ENCODE peak calls at places on chromosome 19, in six cellular contexts. One of them, this sample, is unnamed.

GRCh38 chr19:49861541-49862410 is 5.6 kb downstream of the PNKP start:
- DNase-seq in kidney: peak
- DNase-seq in AG04450: no peak
- DNase-seq in prostate gland: peak
- DNase-seq in mammary epithelial cell: no peak
- DNase-seq in CD4-positive, CD25-positive, alpha-beta regulatory T cell: no peak
- DNase-seq in this sample: no peak

GRCh38 chr19:35693835-35694599 is 10.3 kb upstream of the ZBTB32 start:
- DNase-seq in kidney: peak
- DNase-seq in AG04450: peak
- DNase-seq in prostate gland: peak
- DNase-seq in mammary epithelial cell: peak
- DNase-seq in CD4-positive, CD25-positive, alpha-beta regulatory T cell: peak
- DNase-seq in this sample: peak

GRCh38 chr19:54299126-54299498 is 13.9 kb downstream of the LILRA5 start:
- DNase-seq in kidney: no peak
- DNase-seq in AG04450: no peak
- DNase-seq in prostate gland: no peak
- DNase-seq in mammary epithelial cell: no peak
- DNase-seq in CD4-positive, CD25-positive, alpha-beta regulatory T cell: no peak
- DNase-seq in this sample: no peak

GRCh38 chr19:485583-486236 is 10.6 kb upstream of the MADCAM1 start:
- DNase-seq in kidney: no peak
- DNase-seq in AG04450: no peak
- DNase-seq in prostate gland: no peak
- DNase-seq in mammary epithelial cell: peak
- DNase-seq in CD4-positive, CD25-positive, alpha-beta regulatory T cell: no peak
- DNase-seq in this sample: peak

GRCh38 chr19:15218501-15218900 is 13.7 kb downstream of the EPHX3 start:
- DNase-seq in kidney: no peak
- DNase-seq in AG04450: no peak
- DNase-seq in prostate gland: no peak
- DNase-seq in mammary epithelial cell: no peak
- DNase-seq in CD4-positive, CD25-positive, alpha-beta regulatory T cell: no peak
- DNase-seq in this sample: no peak

GRCh38 chr19:15379996-15380647 is 535 bp upstream of the AKAP8 start:
- DNase-seq in kidney: peak
- DNase-seq in AG04450: no peak
- DNase-seq in prostate gland: peak
- DNase-seq in mammary epithelial cell: peak
- DNase-seq in CD4-positive, CD25-positive, alpha-beta regulatory T cell: no peak
- DNase-seq in this sample: peak

GRCh38 chr19:14550201-14550754 is 20.9 kb downstream of the TECR start:
- DNase-seq in kidney: peak
- DNase-seq in AG04450: no peak
- DNase-seq in prostate gland: peak
- DNase-seq in mammary epithelial cell: peak
- DNase-seq in CD4-positive, CD25-positive, alpha-beta regulatory T cell: no peak
- DNase-seq in this sample: peak

GRCh38 chr19:51097166-51097736 is 11.0 kb downstream of the CTU1 start:
- DNase-seq in kidney: peak
- DNase-seq in AG04450: no peak
- DNase-seq in prostate gland: peak
- DNase-seq in mammary epithelial cell: peak
- DNase-seq in CD4-positive, CD25-positive, alpha-beta regulatory T cell: peak
- DNase-seq in this sample: peak

GRCh38 chr19:29683009-29683408 is 17.7 kb downstream of the PLEKHF1 start:
- DNase-seq in kidney: no peak
- DNase-seq in AG04450: no peak
- DNase-seq in prostate gland: no peak
- DNase-seq in mammary epithelial cell: peak
- DNase-seq in CD4-positive, CD25-positive, alpha-beta regulatory T cell: no peak
- DNase-seq in this sample: peak

GRCh38 chr19:11435833-11436313 is 438 bp downstream of the PRKCSH start:
- DNase-seq in kidney: peak
- DNase-seq in AG04450: peak
- DNase-seq in prostate gland: no peak
- DNase-seq in mammary epithelial cell: no peak
- DNase-seq in CD4-positive, CD25-positive, alpha-beta regulatory T cell: no peak
- DNase-seq in this sample: peak

GRCh38 chr19:46818812-46819211 is 30.4 kb upstream of the SLC1A5 start:
- DNase-seq in kidney: no peak
- DNase-seq in AG04450: no peak
- DNase-seq in prostate gland: no peak
- DNase-seq in mammary epithelial cell: no peak
- DNase-seq in CD4-positive, CD25-positive, alpha-beta regulatory T cell: no peak
- DNase-seq in this sample: peak

GRCh38 chr19:35247526-35248309 is 1.1 kb upstream of the LSR start:
- DNase-seq in kidney: peak
- DNase-seq in AG04450: no peak
- DNase-seq in prostate gland: peak
- DNase-seq in mammary epithelial cell: peak
- DNase-seq in CD4-positive, CD25-positive, alpha-beta regulatory T cell: peak
- DNase-seq in this sample: no peak

GRCh38 chr19:13961826-13962737 is 9.8 kb downstream of the DCAF15 start:
- DNase-seq in kidney: no peak
- DNase-seq in AG04450: no peak
- DNase-seq in prostate gland: no peak
- DNase-seq in mammary epithelial cell: no peak
- DNase-seq in CD4-positive, CD25-positive, alpha-beta regulatory T cell: no peak
- DNase-seq in this sample: no peak

GRCh38 chr19:46254776-46255175 is 25.2 kb downstream of the IGFL1 start:
- DNase-seq in kidney: no peak
- DNase-seq in AG04450: no peak
- DNase-seq in prostate gland: no peak
- DNase-seq in mammary epithelial cell: peak
- DNase-seq in CD4-positive, CD25-positive, alpha-beta regulatory T cell: no peak
- DNase-seq in this sample: no peak

GRCh38 chr19:29495091-29495490 is 30.7 kb upstream of the VSTM2B start:
- DNase-seq in kidney: no peak
- DNase-seq in AG04450: no peak
- DNase-seq in prostate gland: no peak
- DNase-seq in mammary epithelial cell: no peak
- DNase-seq in CD4-positive, CD25-positive, alpha-beta regulatory T cell: no peak
- DNase-seq in this sample: no peak

GRCh38 chr19:55070755-55071502 is 4.7 kb upstream of the EPS8L1 start:
- DNase-seq in kidney: no peak
- DNase-seq in AG04450: peak
- DNase-seq in prostate gland: peak
- DNase-seq in mammary epithelial cell: peak
- DNase-seq in CD4-positive, CD25-positive, alpha-beta regulatory T cell: no peak
- DNase-seq in this sample: peak

GRCh38 chr19:55305983-55306562 is 19.1 kb downstream of the TMEM150B start:
- DNase-seq in kidney: no peak
- DNase-seq in AG04450: no peak
- DNase-seq in prostate gland: no peak
- DNase-seq in mammary epithelial cell: no peak
- DNase-seq in CD4-positive, CD25-positive, alpha-beta regulatory T cell: no peak
- DNase-seq in this sample: no peak

GRCh38 chr19:49447485-49448431 is 3.9 kb downstream of the PIH1D1 start:
- DNase-seq in kidney: no peak
- DNase-seq in AG04450: no peak
- DNase-seq in prostate gland: no peak
- DNase-seq in mammary epithelial cell: no peak
- DNase-seq in CD4-positive, CD25-positive, alpha-beta regulatory T cell: no peak
- DNase-seq in this sample: peak

GRCh38 chr19:49421039-49421877 is 2.0 kb downstream of the PTH2 start:
- DNase-seq in kidney: peak
- DNase-seq in AG04450: no peak
- DNase-seq in prostate gland: peak
- DNase-seq in mammary epithelial cell: peak
- DNase-seq in CD4-positive, CD25-positive, alpha-beta regulatory T cell: no peak
- DNase-seq in this sample: peak

GRCh38 chr19:12365094-12365371 is 450 bp downstream of the ZNF442 start:
- DNase-seq in kidney: no peak
- DNase-seq in AG04450: no peak
- DNase-seq in prostate gland: peak
- DNase-seq in mammary epithelial cell: peak
- DNase-seq in CD4-positive, CD25-positive, alpha-beta regulatory T cell: no peak
- DNase-seq in this sample: peak

GRCh38 chr19:38047048-38047435 is 140.0 kb downstream of the SIPA1L3 start:
- DNase-seq in kidney: no peak
- DNase-seq in AG04450: no peak
- DNase-seq in prostate gland: no peak
- DNase-seq in mammary epithelial cell: no peak
- DNase-seq in CD4-positive, CD25-positive, alpha-beta regulatory T cell: no peak
- DNase-seq in this sample: no peak

GRCh38 chr19:31611348-31611877 is 262.2 kb upstream of the TSHZ3 start:
- DNase-seq in kidney: no peak
- DNase-seq in AG04450: no peak
- DNase-seq in prostate gland: no peak
- DNase-seq in mammary epithelial cell: no peak
- DNase-seq in CD4-positive, CD25-positive, alpha-beta regulatory T cell: no peak
- DNase-seq in this sample: no peak

GRCh38 chr19:10643968-10644290 is 10.2 kb upstream of the ILF3 start:
- DNase-seq in kidney: no peak
- DNase-seq in AG04450: no peak
- DNase-seq in prostate gland: no peak
- DNase-seq in mammary epithelial cell: no peak
- DNase-seq in CD4-positive, CD25-positive, alpha-beta regulatory T cell: no peak
- DNase-seq in this sample: no peak

GRCh38 chr19:9799162-9799561 is 19.7 kb downstream of the FBXL12 start:
- DNase-seq in kidney: no peak
- DNase-seq in AG04450: no peak
- DNase-seq in prostate gland: no peak
- DNase-seq in mammary epithelial cell: no peak
- DNase-seq in CD4-positive, CD25-positive, alpha-beta regulatory T cell: no peak
- DNase-seq in this sample: no peak

GRCh38 chr19:46192990-46193650 is 36.4 kb upstream of the IGFL1 start:
- DNase-seq in kidney: no peak
- DNase-seq in AG04450: no peak
- DNase-seq in prostate gland: peak
- DNase-seq in mammary epithelial cell: peak
- DNase-seq in CD4-positive, CD25-positive, alpha-beta regulatory T cell: no peak
- DNase-seq in this sample: peak

GRCh38 chr19:35249848-35250711 is 1.3 kb downstream of the LSR start:
- DNase-seq in kidney: peak
- DNase-seq in AG04450: no peak
- DNase-seq in prostate gland: no peak
- DNase-seq in mammary epithelial cell: no peak
- DNase-seq in CD4-positive, CD25-positive, alpha-beta regulatory T cell: no peak
- DNase-seq in this sample: no peak

GRCh38 chr19:56538761-56539263 is at the start of gene ZFP28:
- DNase-seq in kidney: peak
- DNase-seq in AG04450: no peak
- DNase-seq in prostate gland: peak
- DNase-seq in mammary epithelial cell: no peak
- DNase-seq in CD4-positive, CD25-positive, alpha-beta regulatory T cell: peak
- DNase-seq in this sample: no peak

GRCh38 chr19:30857388-30857787 is 485.2 kb downstream of the ZNF536 start:
- DNase-seq in kidney: no peak
- DNase-seq in AG04450: no peak
- DNase-seq in prostate gland: no peak
- DNase-seq in mammary epithelial cell: no peak
- DNase-seq in CD4-positive, CD25-positive, alpha-beta regulatory T cell: no peak
- DNase-seq in this sample: no peak

GRCh38 chr19:16446108-16447014 is 25.4 kb downstream of the EPS15L1 start:
- DNase-seq in kidney: no peak
- DNase-seq in AG04450: no peak
- DNase-seq in prostate gland: no peak
- DNase-seq in mammary epithelial cell: no peak
- DNase-seq in CD4-positive, CD25-positive, alpha-beta regulatory T cell: no peak
- DNase-seq in this sample: no peak

GRCh38 chr19:17330546-17331253 is 4.0 kb downstream of the ANO8 start:
- DNase-seq in kidney: no peak
- DNase-seq in AG04450: no peak
- DNase-seq in prostate gland: no peak
- DNase-seq in mammary epithelial cell: no peak
- DNase-seq in CD4-positive, CD25-positive, alpha-beta regulatory T cell: no peak
- DNase-seq in this sample: no peak

GRCh38 chr19:670609-671075 is 5.5 kb upstream of the FSTL3 start:
- DNase-seq in kidney: no peak
- DNase-seq in AG04450: no peak
- DNase-seq in prostate gland: no peak
- DNase-seq in mammary epithelial cell: no peak
- DNase-seq in CD4-positive, CD25-positive, alpha-beta regulatory T cell: no peak
- DNase-seq in this sample: no peak

GRCh38 chr19:3606690-3607289 is at the start of gene TBXA2R:
- DNase-seq in kidney: peak
- DNase-seq in AG04450: no peak
- DNase-seq in prostate gland: peak
- DNase-seq in mammary epithelial cell: no peak
- DNase-seq in CD4-positive, CD25-positive, alpha-beta regulatory T cell: peak
- DNase-seq in this sample: peak

DNA sequence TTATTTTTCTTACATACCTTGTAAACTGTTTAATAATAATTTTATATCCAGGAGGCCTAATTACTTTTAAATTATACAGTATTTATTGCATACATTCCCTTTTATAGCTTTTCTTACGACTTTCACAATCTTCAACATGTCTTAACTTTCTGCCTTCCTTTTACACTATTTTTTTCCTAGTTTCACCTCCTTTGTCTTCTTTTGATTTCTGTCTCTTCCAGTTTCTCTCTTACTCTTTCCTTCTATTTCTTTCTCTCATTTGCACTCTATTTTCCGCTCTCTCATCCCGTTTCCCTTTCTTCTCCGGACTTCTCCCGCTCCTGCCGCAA is 11.5 kb downstream of the ZNF552 start:
- DNase-seq in kidney: no peak
- DNase-seq in AG04450: no peak
- DNase-seq in prostate gland: no peak
- DNase-seq in mammary epithelial cell: no peak
- DNase-seq in CD4-positive, CD25-positive, alpha-beta regulatory T cell: no peak
- DNase-seq in this sample: no peak
- H3K27ac ChIP-seq in kidney: no peak
- H3K27ac ChIP-seq in AG04450: peak
- H3K27ac ChIP-seq in prostate gland: peak
- H3K27ac ChIP-seq in mammary epithelial cell: peak
- H3K27ac ChIP-seq in CD4-positive, CD25-positive, alpha-beta regulatory T cell: no peak
- H3K27ac ChIP-seq in this sample: peak

GRCh38 chr19:5059191-5059579 is 90.3 kb downstream of the KDM4B start:
- DNase-seq in kidney: no peak
- DNase-seq in AG04450: no peak
- DNase-seq in prostate gland: no peak
- DNase-seq in mammary epithelial cell: no peak
- DNase-seq in CD4-positive, CD25-positive, alpha-beta regulatory T cell: no peak
- DNase-seq in this sample: no peak
- H3K27ac ChIP-seq in kidney: no peak
- H3K27ac ChIP-seq in AG04450: no peak
- H3K27ac ChIP-seq in prostate gland: peak
- H3K27ac ChIP-seq in mammary epithelial cell: no peak
- H3K27ac ChIP-seq in CD4-positive, CD25-positive, alpha-beta regulatory T cell: no peak
- H3K27ac ChIP-seq in this sample: no peak

GRCh38 chr19:45097776-45098520 is 5.0 kb downstream of the PPP1R37 start:
- DNase-seq in kidney: peak
- DNase-seq in AG04450: peak
- DNase-seq in prostate gland: peak
- DNase-seq in mammary epithelial cell: peak
- DNase-seq in CD4-positive, CD25-positive, alpha-beta regulatory T cell: no peak
- DNase-seq in this sample: peak
- H3K27ac ChIP-seq in kidney: peak
- H3K27ac ChIP-seq in AG04450: peak
- H3K27ac ChIP-seq in prostate gland: no peak
- H3K27ac ChIP-seq in mammary epithelial cell: no peak
- H3K27ac ChIP-seq in CD4-positive, CD25-positive, alpha-beta regulatory T cell: no peak
- H3K27ac ChIP-seq in this sample: peak

DNA sequence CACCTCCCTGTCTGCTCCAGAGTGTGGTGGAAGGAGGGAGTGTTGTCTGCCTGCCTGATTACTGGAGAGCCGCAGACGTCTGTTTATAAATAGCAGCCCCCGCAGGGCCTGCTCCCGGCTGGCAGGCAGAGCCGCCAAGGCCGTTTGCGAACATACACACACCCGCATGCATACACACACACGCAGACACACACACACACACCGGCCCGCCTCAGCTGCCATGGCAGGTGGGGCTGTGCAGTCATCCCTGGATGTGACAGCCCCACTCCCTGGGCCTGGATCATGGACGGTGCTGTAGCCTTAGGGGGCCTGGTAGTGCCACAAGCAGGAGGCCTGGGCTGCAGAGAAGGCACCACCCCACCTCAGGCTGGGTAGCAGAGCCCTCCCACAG is 20.4 kb downstream of the EVI5L start:
- DNase-seq in kidney: peak
- DNase-seq in AG04450: no peak
- DNase-seq in prostate gland: no peak
- DNase-seq in mammary epithelial cell: no peak
- DNase-seq in CD4-positive, CD25-positive, alpha-beta regulatory T cell: no peak
- DNase-seq in this sample: no peak
- H3K27ac ChIP-seq in kidney: no peak
- H3K27ac ChIP-seq in AG04450: no peak
- H3K27ac ChIP-seq in prostate gland: no peak
- H3K27ac ChIP-seq in mammary epithelial cell: no peak
- H3K27ac ChIP-seq in CD4-positive, CD25-positive, alpha-beta regulatory T cell: no peak
- H3K27ac ChIP-seq in this sample: no peak

This sample was measured in fibroblast of lung.